ENCODE peak calls at places on chromosome 18, in nine cellular contexts. Q, Y, R, U, O, L, I, S and X are unnamed samples.
A peak's percentile ranks its signal among the peaks of the same experiment; 100 is the strongest.

GRCh38 chr18:45175505-45175904 is 439.8 kb upstream of the SLC14A2 start:
- DNase-seq in Q (no peak), Y (no peak), R (no peak), U (no peak), O (no peak), L (no peak), I (no peak), S (no peak), X (no peak)

GRCh38 chr18:47680488-47680887 is 250.0 kb downstream of the SMAD2 start:
- DNase-seq in Q (no peak), Y (no peak), R (no peak), U (no peak), O (peak; percentile 1), L (no peak), I (no peak), S (no peak), X (no peak)

GRCh38 chr18:77090546-77091200 is 41.9 kb downstream of the MBP start:
- DNase-seq in Q (no peak), Y (no peak), R (no peak), U (no peak), O (no peak), L (no peak), I (no peak), S (peak; percentile 71), X (no peak)

GRCh38 chr18:69400253-69400975 is at the start of gene DOK6:
- DNase-seq in Q (peak; percentile 69), Y (peak; percentile 84), R (peak; percentile 78), U (peak; percentile 75), O (no peak), L (no peak), I (peak; percentile 55), S (peak; percentile 65), X (no peak)

GRCh38 chr18:22987547-22988182 is 54.5 kb downstream of the RBBP8 start:
- DNase-seq in Q (no peak), Y (no peak), R (no peak), U (no peak), O (no peak), L (no peak), I (no peak), S (no peak), X (no peak)

GRCh38 chr18:1018211-1018651 is 113.6 kb downstream of the ADCYAP1 start:
- DNase-seq in Q (peak; percentile 10), Y (no peak), R (no peak), U (no peak), O (no peak), L (no peak), I (peak; percentile 84), S (no peak), X (no peak)

GRCh38 chr18:48955528-48956261 is 4.9 kb upstream of the SMAD7 start:
- DNase-seq in Q (peak; percentile 85), Y (no peak), R (no peak), U (peak; percentile 65), O (peak; percentile 31), L (peak; percentile 62), I (peak; percentile 92), S (peak; percentile 66), X (no peak)

GRCh38 chr18:47163241-47163640 is 12.9 kb downstream of the IER3IP1 start:
- DNase-seq in Q (peak; percentile 87), Y (no peak), R (no peak), U (no peak), O (no peak), L (no peak), I (peak; percentile 52), S (no peak), X (no peak)

GRCh38 chr18:7066965-7067555 is 50.5 kb downstream of the LAMA1 start:
- DNase-seq in Q (peak; percentile 12), Y (no peak), R (no peak), U (no peak), O (no peak), L (no peak), I (no peak), S (no peak), X (no peak)

GRCh38 chr18:27839141-27839540 is 337.8 kb downstream of the CDH2 start:
- DNase-seq in Q (peak; percentile 66), Y (peak; percentile 15), R (no peak), U (no peak), O (no peak), L (no peak), I (peak; percentile 83), S (no peak), X (no peak)

GRCh38 chr18:9082763-9083510 is 19.6 kb upstream of the NDUFV2 start:
- DNase-seq in Q (no peak), Y (no peak), R (no peak), U (no peak), O (peak; percentile 38), L (no peak), I (no peak), S (no peak), X (no peak)

DNA sequence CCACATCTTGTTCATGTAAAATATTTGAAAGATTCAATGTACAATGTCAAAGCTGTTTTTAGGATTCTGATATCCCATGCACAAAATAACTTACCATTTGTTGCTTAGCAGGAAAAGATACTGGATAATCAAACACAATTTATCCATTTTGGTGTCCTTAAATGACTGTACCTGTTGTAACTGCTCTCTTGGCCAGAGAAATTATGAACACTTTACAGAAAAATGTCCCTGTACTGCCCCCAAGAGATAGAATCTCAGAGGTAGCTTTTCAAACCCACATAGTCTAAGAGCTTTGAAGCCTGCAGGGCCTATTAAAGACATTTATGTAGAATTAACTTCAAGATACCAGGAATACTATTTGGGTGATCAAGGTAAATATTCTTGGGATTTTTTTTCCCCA is 12.2 kb upstream of the ME2 start:
- DNase-seq in Q (no peak), Y (no peak), R (no peak), U (no peak), O (peak; percentile 38), L (no peak), I (no peak), S (no peak), X (no peak)
- TF ChIP-seq CTCF in Q (peak; percentile 7), Y (peak; percentile 31), R (no peak), U (peak; percentile 7), O (peak; percentile 60), L (no peak), I (peak; percentile 27), S (peak; percentile 25), X (no peak)

DNA sequence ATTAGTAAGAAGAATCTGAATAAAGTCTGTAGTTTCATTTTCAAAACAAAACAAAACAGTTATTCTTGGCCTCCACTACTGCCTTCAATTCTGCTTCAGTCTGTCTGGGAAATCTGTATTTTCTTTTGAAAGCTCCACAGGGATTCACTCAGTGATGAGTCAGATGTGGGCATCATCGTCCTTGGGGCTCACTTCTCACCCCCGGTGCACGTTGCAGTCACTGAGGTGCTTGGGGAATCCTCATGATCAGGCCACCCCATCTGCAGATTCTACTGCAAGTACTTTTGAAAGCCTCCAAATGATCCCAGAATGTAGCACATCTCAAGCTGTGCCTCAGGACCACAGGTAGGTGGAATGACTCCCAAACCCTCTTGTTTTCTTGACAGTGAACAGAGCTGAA is 34.3 kb downstream of the LPIN2 start:
- DNase-seq in Q (peak; percentile 91), Y (no peak), R (no peak), U (no peak), O (no peak), L (no peak), I (peak; percentile 75), S (no peak), X (no peak)
- H3K4me3 ChIP-seq in Q (peak overlapping the region; percentile 41), Y (no peak overlapping the region), R (no peak overlapping the region), U (no peak overlapping the region), O (no peak overlapping the region), L (no peak overlapping the region), I (peak overlapping the region; percentile 32), S (no peak overlapping the region), X (peak overlapping the region; percentile 34)

GRCh38 chr18:3706279-3707097 is 256.5 kb downstream of the TGIF1 start:
- DNase-seq in Q (peak; percentile 75), Y (no peak), R (no peak), U (no peak), O (no peak), L (no peak), I (no peak), S (no peak), X (no peak)
- TF ChIP-seq CTCF in Q (no peak), Y (no peak), R (no peak), U (no peak), O (no peak), L (no peak), I (no peak), S (no peak), X (no peak)

DNA sequence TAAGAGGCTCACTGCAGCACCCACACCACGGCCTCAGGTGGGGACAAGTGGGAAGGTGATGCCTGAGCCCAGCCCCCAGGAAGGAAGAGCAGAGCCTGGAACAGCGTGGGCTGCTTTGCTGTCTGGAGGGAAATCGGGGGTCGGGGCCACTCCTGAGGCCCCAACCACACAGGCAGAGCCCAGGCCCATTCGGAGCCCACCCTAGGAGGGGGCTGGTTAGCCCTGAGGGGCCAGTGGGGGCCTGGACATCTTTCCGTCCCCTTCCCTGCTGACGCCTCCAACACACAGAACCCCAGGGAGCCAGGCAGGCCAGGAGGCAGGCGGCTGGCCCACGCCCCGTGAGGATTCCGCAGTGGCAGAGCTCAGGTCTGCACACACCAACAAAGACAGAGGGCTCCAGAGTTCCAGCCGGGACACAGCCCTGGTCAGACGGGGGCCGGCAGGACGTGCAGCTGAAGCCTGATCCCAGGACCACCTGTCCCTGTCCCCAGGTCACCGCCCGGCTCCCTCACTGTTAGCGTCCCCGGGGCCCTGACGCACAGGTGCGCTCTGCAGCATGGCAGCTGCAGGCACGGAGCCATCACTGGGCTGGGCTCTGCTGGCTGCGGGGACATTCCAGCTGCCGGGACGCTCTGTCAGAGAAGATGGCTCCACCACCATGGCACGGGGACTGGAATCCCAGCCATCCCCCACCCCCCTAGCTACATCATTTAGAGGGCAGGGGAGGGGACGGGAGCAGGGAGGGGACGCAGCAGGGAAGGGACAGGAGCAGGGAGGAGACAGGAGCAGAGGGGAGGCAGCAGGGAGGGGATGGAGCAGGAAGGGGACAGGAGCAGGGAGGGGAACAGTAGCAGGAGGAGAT is 40.2 kb downstream of the SLC66A2 start:
- DNase-seq in Q (no peak), Y (no peak), R (peak; percentile 73), U (no peak), O (no peak), L (peak; percentile 27), I (no peak), S (peak; percentile 65), X (no peak)
- H3K4me3 ChIP-seq in Q (no peak overlapping the region), Y (no peak overlapping the region), R (no peak overlapping the region), U (no peak overlapping the region), O (no peak overlapping the region), L (no peak overlapping the region), I (no peak overlapping the region), S (no peak overlapping the region), X (no peak overlapping the region)

GRCh38 chr18:74230922-74231714 is 60.6 kb downstream of the CYB5A start:
- DNase-seq in Q (no peak), Y (no peak), R (no peak), U (no peak), O (no peak), L (no peak), I (no peak), S (no peak), X (no peak)
- TF ChIP-seq CTCF in Q (no peak), Y (no peak), R (no peak), U (no peak), O (no peak), L (no peak), I (no peak), S (no peak), X (no peak)

GRCh38 chr18:26225022-26225693 is 1.1 kb upstream of the TAF4B start:
- DNase-seq in Q (no peak), Y (no peak), R (no peak), U (no peak), O (no peak), L (no peak), I (no peak), S (no peak), X (no peak)
- H3K4me3 ChIP-seq in Q (no peak overlapping the region), Y (no peak overlapping the region), R (no peak overlapping the region), U (no peak overlapping the region), O (peak overlapping the region; percentile 80), L (no peak overlapping the region), I (no peak overlapping the region), S (no peak overlapping the region), X (no peak overlapping the region)